ENCODE peak calls at places on chromosomes 4 and X, in eight cellular contexts. J is GM23248, O is testis, Y is psoas muscle, T is A549, K is RWPE2, V is fibroblast of lung, S is upper lobe of right lung. G is an unnamed sample. For H3K9me3, the result is how much of the 10 kb centered on the place peaks cover.

GRCh38 chrX:10859353-10859752 is 239.0 kb upstream of the MID1 start:
- DNase-seq in J (no peak), O (no peak), Y (no peak), T (no peak), K (no peak), V (no peak), S (no peak), G (no peak)

GRCh38 chrX:132041016-132041415 is 17.9 kb downstream of the STK26 start:
- DNase-seq in J (peak), O (no peak), Y (no peak), T (no peak), K (no peak), V (no peak), S (no peak), G (no peak)

GRCh38 chr4:37976991-37977470 is 16.8 kb downstream of the PTTG2 start:
- DNase-seq in J (peak), O (peak), Y (peak), T (peak), K (peak), V (peak), S (peak), G (peak)

GRCh38 chrX:46662594-46662993 is 89.0 kb downstream of the CHST7 start:
- DNase-seq in J (no peak), O (no peak), Y (no peak), T (no peak), K (no peak), V (no peak), S (no peak), G (no peak)

GRCh38 chr4:24857996-24858395 is 54.8 kb downstream of the CCDC149 start:
- DNase-seq in J (peak), O (no peak), Y (no peak), T (no peak), K (no peak), V (peak), S (no peak), G (no peak)

GRCh38 chrX:33171071-33171470 is 40.3 kb downstream of the DMD start:
- DNase-seq in J (no peak), O (no peak), Y (no peak), T (no peak), K (no peak), V (no peak), S (no peak), G (no peak)

GRCh38 chr4:23038626-23039245 is 346.0 kb downstream of the GBA3 start:
- DNase-seq in J (no peak), O (no peak), Y (no peak), T (no peak), K (no peak), V (no peak), S (no peak), G (no peak)

GRCh38 chr4:151251922-151252321 is 25.0 kb upstream of the PRSS48 start:
- DNase-seq in J (no peak), O (no peak), Y (no peak), T (no peak), K (no peak), V (no peak), S (no peak), G (no peak)

GRCh38 chr4:141713771-141714445 is 77.5 kb downstream of the IL15 start:
- DNase-seq in J (peak), O (no peak), Y (no peak), T (peak), K (no peak), V (peak), S (no peak), G (no peak)

GRCh38 chr4:14917305-14917647 is 85.0 kb upstream of the CPEB2 start:
- DNase-seq in J (no peak), O (no peak), Y (no peak), T (no peak), K (no peak), V (no peak), S (no peak), G (no peak)

GRCh38 chrX:74171465-74171864 is 132.5 kb upstream of the ZCCHC13 start:
- DNase-seq in J (no peak), O (no peak), Y (no peak), T (no peak), K (no peak), V (no peak), S (no peak), G (no peak)

GRCh38 chr4:94934864-94935263 is 177.1 kb downstream of the BMPR1B start:
- DNase-seq in J (no peak), O (no peak), Y (no peak), T (peak), K (no peak), V (peak), S (no peak), G (no peak)

GRCh38 chrX:19793471-19793870 is 93.9 kb downstream of the SH3KBP1 start:
- DNase-seq in J (peak), O (no peak), Y (no peak), T (no peak), K (no peak), V (no peak), S (no peak), G (no peak)

GRCh38 chr4:81455895-81456294 is 15.8 kb downstream of the RASGEF1B start:
- DNase-seq in J (no peak), O (no peak), Y (no peak), T (no peak), K (no peak), V (no peak), S (no peak), G (no peak)

GRCh38 chrX:137567474-137568232 is 1.7 kb downstream of the ZIC3 start:
- DNase-seq in J (peak), O (no peak), Y (no peak), T (no peak), K (no peak), V (no peak), S (no peak), G (no peak)

GRCh38 chr4:15955670-15956069 is 7.3 kb downstream of the FGFBP2 start:
- DNase-seq in J (peak), O (no peak), Y (no peak), T (peak), K (no peak), V (peak), S (no peak), G (no peak)

GRCh38 chrX:127558811-127559210 is 493.4 kb downstream of the ACTRT1 start:
- DNase-seq in J (no peak), O (no peak), Y (no peak), T (no peak), K (no peak), V (no peak), S (no peak), G (no peak)

GRCh38 chr4:72209600-72209999 is 177.8 kb downstream of the NPFFR2 start:
- DNase-seq in J (no peak), O (no peak), Y (no peak), T (no peak), K (no peak), V (no peak), S (no peak), G (no peak)

GRCh38 chr4:27005512-27006246 is 145.0 kb downstream of the STIM2 start:
- DNase-seq in J (peak), O (no peak), Y (no peak), T (no peak), K (no peak), V (peak), S (no peak), G (no peak)

GRCh38 chr4:90317785-90318184 is 190.6 kb downstream of the CCSER1 start:
- DNase-seq in J (peak), O (no peak), Y (no peak), T (no peak), K (no peak), V (peak), S (no peak), G (no peak)

GRCh38 chr4:147994076-147994475 is 262.2 kb downstream of the ARHGAP10 start:
- DNase-seq in J (no peak), O (no peak), Y (no peak), T (no peak), K (no peak), V (no peak), S (no peak), G (no peak)

GRCh38 chr4:147991543-147992295 is 259.8 kb downstream of the ARHGAP10 start:
- DNase-seq in J (no peak), O (no peak), Y (no peak), T (no peak), K (no peak), V (no peak), S (no peak), G (no peak)

GRCh38 chr4:147994491-147995385 is 262.9 kb downstream of the ARHGAP10 start:
- DNase-seq in J (no peak), O (no peak), Y (no peak), T (no peak), K (no peak), V (no peak), S (no peak), G (no peak)

DNA sequence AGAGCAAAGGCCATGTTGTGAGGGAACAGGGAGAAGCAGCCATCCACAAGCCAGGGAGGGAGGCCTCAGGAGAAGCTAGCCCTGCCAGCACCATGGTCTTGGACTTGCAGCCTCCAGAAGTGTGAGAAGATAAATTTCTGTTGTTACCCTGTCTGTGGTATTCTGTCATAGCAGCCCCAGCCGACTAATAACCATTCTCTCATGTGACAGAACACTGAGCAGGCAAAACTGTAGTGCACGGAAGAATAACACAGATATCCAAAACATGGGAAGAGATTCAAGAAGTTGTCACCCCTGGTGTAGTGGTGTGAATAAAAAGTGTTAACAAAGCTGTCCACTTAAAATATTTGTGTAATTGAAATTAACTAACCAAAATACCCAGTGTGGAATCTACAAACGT is 265.0 kb downstream of the ARHGAP10 start:
- DNase-seq in J (no peak), O (no peak), Y (no peak), T (no peak), K (no peak), V (no peak), S (no peak), G (no peak)
- H3K27ac ChIP-seq in J (no peak), O (no peak), Y (no peak), T (no peak), K (no peak), V (no peak), S (no peak), G (no peak)

GRCh38 chr4:39627413-39627812 is 11.3 kb downstream of the SMIM14 start:
- DNase-seq in J (no peak), O (no peak), Y (no peak), T (no peak), K (no peak), V (no peak), S (no peak), G (no peak)
- H3K9me3 ChIP-seq in J (under half), O (under half), Y (under half), T (under half), K (under half), V (under half), S (under half), G (under half)

GRCh38 chr4:105966046-105966445 is 70.8 kb downstream of the NPNT start:
- DNase-seq in J (peak), O (no peak), Y (no peak), T (no peak), K (no peak), V (peak), S (no peak), G (no peak)
- H3K27ac ChIP-seq in J (no peak), O (no peak), Y (no peak), T (no peak), K (peak), V (no peak), S (no peak), G (no peak)

DNA sequence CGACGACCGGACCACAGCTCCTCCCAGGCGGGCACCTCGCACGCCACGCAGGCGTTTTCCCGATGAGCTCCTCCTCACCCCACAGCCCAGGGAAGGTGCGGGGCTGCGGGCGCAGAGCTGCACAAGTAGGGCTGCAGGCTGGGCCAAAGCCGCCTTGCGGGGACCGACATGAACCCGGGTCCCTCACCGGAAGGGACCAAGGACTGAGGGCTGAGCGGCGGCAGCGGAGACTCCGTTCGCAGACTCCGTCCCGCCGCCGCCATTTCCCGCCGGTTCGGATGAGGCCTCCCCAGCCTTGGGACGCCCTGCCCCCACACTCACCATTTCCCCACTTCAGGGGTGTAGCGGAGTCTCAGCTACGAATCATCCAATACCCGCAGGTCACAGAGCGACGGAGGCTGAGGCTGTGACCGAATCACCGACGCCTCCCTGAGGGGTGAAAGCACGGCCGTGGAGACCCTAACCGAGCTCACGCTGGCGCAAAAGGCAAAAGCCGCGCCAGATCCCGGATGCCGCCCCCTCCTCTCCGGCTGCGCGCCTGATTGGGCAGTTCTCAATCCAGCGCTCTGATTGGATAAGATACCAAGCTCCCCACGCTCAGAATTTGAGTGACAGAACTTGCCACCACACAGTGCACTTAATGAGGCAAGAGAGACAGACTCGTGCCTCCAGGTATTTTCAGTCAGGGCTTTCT is at the start of gene ZNF732:
- DNase-seq in J (peak), O (peak), Y (peak), T (no peak), K (peak), V (peak), S (no peak), G (no peak)
- H3K9me3 ChIP-seq in J (under half), O (under half), Y (under half), T (under half), K (under half), V (under half), S (under half), G (under half)

DNA sequence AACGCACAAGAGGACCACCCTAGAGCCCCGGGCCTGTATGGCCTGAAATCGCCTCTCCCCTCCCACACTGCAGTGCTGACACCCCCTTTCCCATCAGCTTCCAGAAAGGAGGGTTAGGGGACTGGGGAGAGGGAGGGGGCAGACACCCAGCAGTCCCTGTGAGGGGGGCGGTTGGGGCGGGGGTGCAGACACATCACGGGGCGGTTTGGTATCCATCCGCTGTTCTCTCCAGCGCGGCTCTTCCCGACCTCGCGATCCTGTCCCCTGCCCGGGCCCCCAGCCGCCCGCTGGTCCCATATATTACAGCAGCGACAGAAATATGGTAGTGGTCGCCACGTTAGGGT is 404 bp upstream of the GPRASP2 start:
- DNase-seq in J (no peak), O (peak), Y (no peak), T (no peak), K (no peak), V (no peak), S (no peak), G (no peak)
- H3K27ac ChIP-seq in J (no peak), O (peak), Y (no peak), T (peak), K (no peak), V (no peak), S (no peak), G (no peak)

DNA sequence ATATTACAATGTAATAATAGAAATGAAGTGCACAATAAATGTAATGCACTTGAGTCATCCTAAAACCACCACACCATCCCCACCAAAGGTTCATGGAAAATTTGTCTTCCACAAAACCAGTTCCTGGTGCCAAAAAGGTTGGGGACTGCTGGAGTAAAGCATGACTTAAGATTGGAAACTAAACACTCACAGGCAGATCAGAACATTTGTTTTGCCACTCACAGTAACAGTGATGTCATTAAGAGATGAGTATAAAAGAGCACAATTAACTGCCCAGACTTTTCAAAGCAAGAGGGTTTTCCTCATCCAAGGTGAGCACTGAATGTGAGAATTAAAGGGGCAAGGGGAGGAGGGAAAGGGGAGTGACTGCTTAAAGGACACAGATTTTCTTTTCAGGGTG is 35.6 kb downstream of the MAP7D3 start:
- DNase-seq in J (peak), O (no peak), Y (no peak), T (no peak), K (no peak), V (no peak), S (no peak), G (no peak)
- H3K9me3 ChIP-seq in J (under half), O (under half), Y (under half), T (under half), K (under half), V (under half), S (under half), G (under half)

GRCh38 chr4:42750091-42750490 is 93.2 kb upstream of the ATP8A1 start:
- DNase-seq in J (no peak), O (peak), Y (no peak), T (no peak), K (no peak), V (no peak), S (no peak), G (peak)

GRCh38 chr4:42750831-42751230 is 93.9 kb upstream of the ATP8A1 start:
- DNase-seq in J (no peak), O (no peak), Y (no peak), T (no peak), K (no peak), V (no peak), S (no peak), G (no peak)
- H3K27ac ChIP-seq in J (no peak), O (no peak), Y (no peak), T (no peak), K (no peak), V (no peak), S (no peak), G (no peak)

GRCh38 chrX:43963726-43964125 is 9.5 kb downstream of the NDP start:
- DNase-seq in J (no peak), O (no peak), Y (no peak), T (no peak), K (no peak), V (no peak), S (no peak), G (no peak)

GRCh38 chrX:43958529-43958928 is 14.7 kb downstream of the NDP start:
- DNase-seq in J (peak), O (peak), Y (no peak), T (peak), K (no peak), V (peak), S (no peak), G (peak)

GRCh38 chrX:43964936-43965335 is 8.3 kb downstream of the NDP start:
- DNase-seq in J (peak), O (no peak), Y (no peak), T (no peak), K (no peak), V (no peak), S (no peak), G (no peak)

GRCh38 chrX:43962636-43963035 is 10.6 kb downstream of the NDP start:
- DNase-seq in J (no peak), O (no peak), Y (no peak), T (no peak), K (no peak), V (no peak), S (no peak), G (no peak)

DNA sequence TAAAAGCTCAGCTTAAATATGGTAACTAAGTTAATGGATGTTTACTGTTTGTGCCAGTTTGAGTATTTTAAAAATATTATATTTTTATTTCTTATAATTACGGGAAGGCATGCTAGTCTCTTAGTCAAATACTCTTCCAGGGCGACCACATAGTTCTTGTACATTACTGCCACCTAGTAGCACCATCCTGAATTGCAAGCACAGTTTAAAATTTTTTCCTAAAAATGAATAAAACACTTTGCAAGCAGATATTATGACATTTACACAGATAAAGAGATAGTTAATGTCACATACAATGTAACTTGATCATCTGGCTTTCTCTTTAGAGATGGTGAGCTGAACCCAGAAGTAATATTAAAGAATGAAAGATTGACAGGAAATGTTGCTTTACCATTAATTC is 11.5 kb downstream of the NDP start:
- DNase-seq in J (no peak), O (no peak), Y (no peak), T (peak), K (no peak), V (no peak), S (no peak), G (no peak)
- H3K9me3 ChIP-seq in J (under half), O (under half), Y (under half), T (under half), K (under half), V (under half), S (under half), G (under half)

GRCh38 chr4:79653871-79654270 is 245.8 kb upstream of the GK2 start:
- DNase-seq in J (no peak), O (no peak), Y (no peak), T (no peak), K (no peak), V (no peak), S (peak), G (no peak)

GRCh38 chr4:79652726-79653125 is 244.7 kb upstream of the GK2 start:
- DNase-seq in J (no peak), O (no peak), Y (no peak), T (no peak), K (no peak), V (no peak), S (no peak), G (no peak)

GRCh38 chr4:79651516-79651915 is 243.5 kb upstream of the GK2 start:
- DNase-seq in J (peak), O (no peak), Y (no peak), T (no peak), K (no peak), V (no peak), S (no peak), G (no peak)

GRCh38 chr4:79650794-79651431 is 242.9 kb upstream of the GK2 start:
- DNase-seq in J (peak), O (no peak), Y (no peak), T (no peak), K (no peak), V (peak), S (no peak), G (no peak)

DNA sequence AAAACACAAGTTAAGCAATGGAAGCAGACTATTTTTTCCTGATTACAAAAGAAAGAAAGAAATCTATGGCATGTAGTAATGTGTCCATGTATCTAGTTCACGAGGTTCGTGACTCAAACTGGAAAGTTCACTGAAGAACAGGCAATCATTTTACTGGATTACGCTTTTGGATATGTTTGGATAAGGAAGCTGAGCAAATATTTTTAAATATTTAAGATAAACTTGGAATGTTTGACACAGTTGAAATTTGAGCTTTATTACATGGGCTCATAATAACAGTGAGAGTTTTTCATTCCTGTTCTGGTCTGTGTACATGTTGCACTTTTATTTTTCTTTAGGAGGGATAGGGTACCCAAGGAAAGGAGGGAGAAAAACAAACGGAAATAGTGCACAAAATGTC is 244.2 kb upstream of the GK2 start:
- DNase-seq in J (peak), O (no peak), Y (no peak), T (no peak), K (no peak), V (peak), S (no peak), G (no peak)
- H3K27ac ChIP-seq in J (no peak), O (no peak), Y (no peak), T (no peak), K (no peak), V (no peak), S (peak), G (no peak)

G was measured in CD4-positive, alpha-beta memory T cell.